ENCODE peak calls at places on chromosomes 4 and X, in ten cellular contexts. O is NB4, X is right lobe of liver, C is GM12892, H is gastrocnemius medialis, W is IMR-90, N is ovary, B is GM12891, R is heart left ventricle, L is esophagus squamous epithelium. E is an unnamed sample.

GRCh38 chr4:73684097-73684496 is 56.3 kb upstream of the CXCL8 start:
- DNase-seq in O (no peak), X (no peak), C (no peak), H (no peak), W (peak), N (no peak), B (no peak), R (no peak), L (no peak), E (no peak)

GRCh38 chr4:72326692-72327632 is 242.1 kb downstream of the ADAMTS3 start:
- DNase-seq in O (peak), X (no peak), C (no peak), H (no peak), W (peak), N (no peak), B (no peak), R (no peak), L (no peak), E (no peak)

GRCh38 chrX:103503853-103504207 is 15.5 kb downstream of the RAB40A start:
- DNase-seq in O (no peak), X (no peak), C (no peak), H (no peak), W (no peak), N (no peak), B (no peak), R (no peak), L (no peak), E (no peak)

GRCh38 chr4:138650917-138651564 is 364.5 kb upstream of the NOCT start:
- DNase-seq in O (peak), X (no peak), C (no peak), H (no peak), W (peak), N (no peak), B (no peak), R (peak), L (no peak), E (peak)

GRCh38 chr4:173346074-173346473 is 11.9 kb upstream of the HMGB2 start:
- DNase-seq in O (no peak), X (no peak), C (no peak), H (no peak), W (peak), N (no peak), B (no peak), R (no peak), L (no peak), E (no peak)

GRCh38 chr4:41748788-41749445 is 392 bp upstream of the PHOX2B start:
- DNase-seq in O (no peak), X (no peak), C (no peak), H (no peak), W (no peak), N (no peak), B (no peak), R (no peak), L (no peak), E (no peak)

GRCh38 chr4:151922306-151922705 is 161.5 kb upstream of the GATB start:
- DNase-seq in O (no peak), X (no peak), C (no peak), H (no peak), W (peak), N (no peak), B (no peak), R (no peak), L (no peak), E (no peak)

GRCh38 chr4:6172927-6173200 is 27.5 kb downstream of the JAKMIP1 start:
- DNase-seq in O (no peak), X (no peak), C (no peak), H (no peak), W (no peak), N (no peak), B (no peak), R (no peak), L (no peak), E (no peak)

GRCh38 chrX:22300130-22300529 is 27.4 kb downstream of the CBLL2 start:
- DNase-seq in O (peak), X (no peak), C (no peak), H (peak), W (peak), N (no peak), B (no peak), R (peak), L (no peak), E (peak)

GRCh38 chr4:67162692-67163091 is 382.6 kb downstream of the CENPC start:
- DNase-seq in O (no peak), X (no peak), C (no peak), H (no peak), W (no peak), N (no peak), B (no peak), R (no peak), L (no peak), E (no peak)

GRCh38 chr4:94244087-94244828 is 36.6 kb downstream of the SMARCAD1 start:
- DNase-seq in O (no peak), X (no peak), C (no peak), H (no peak), W (no peak), N (no peak), B (no peak), R (no peak), L (no peak), E (no peak)

GRCh38 chr4:143564472-143564871 is 51.0 kb downstream of the SMARCA5 start:
- DNase-seq in O (no peak), X (no peak), C (no peak), H (no peak), W (no peak), N (no peak), B (no peak), R (no peak), L (no peak), E (no peak)

GRCh38 chr4:137545461-137545861 is 13.2 kb upstream of the PCDH18 start:
- DNase-seq in O (no peak), X (no peak), C (no peak), H (no peak), W (peak), N (no peak), B (no peak), R (no peak), L (no peak), E (no peak)

GRCh38 chr4:1864076-1865008 is 6.9 kb upstream of the NSD2 start:
- DNase-seq in O (no peak), X (no peak), C (no peak), H (no peak), W (no peak), N (no peak), B (no peak), R (no peak), L (no peak), E (no peak)

GRCh38 chrX:40773809-40774208 is 38.5 kb upstream of the MED14 start:
- DNase-seq in O (no peak), X (no peak), C (no peak), H (no peak), W (peak), N (no peak), B (no peak), R (no peak), L (no peak), E (no peak)

GRCh38 chr4:86818845-86819244 is 30.3 kb downstream of the SLC10A6 start:
- DNase-seq in O (peak), X (no peak), C (no peak), H (no peak), W (no peak), N (no peak), B (no peak), R (no peak), L (no peak), E (no peak)

GRCh38 chrX:53156207-53156596 is 62.3 kb downstream of the KANTR start:
- DNase-seq in O (no peak), X (no peak), C (no peak), H (no peak), W (no peak), N (no peak), B (no peak), R (no peak), L (no peak), E (no peak)

GRCh38 chr4:1982124-1983052 is 26.4 kb downstream of the NELFA start:
- DNase-seq in O (no peak), X (no peak), C (no peak), H (no peak), W (no peak), N (no peak), B (no peak), R (no peak), L (no peak), E (no peak)

GRCh38 chrX:68697465-68698125 is 50.1 kb downstream of the STARD8 start:
- DNase-seq in O (no peak), X (no peak), C (no peak), H (no peak), W (no peak), N (no peak), B (no peak), R (no peak), L (no peak), E (no peak)

GRCh38 chr4:687975-688694 is 816 bp downstream of the SLC49A3 start:
- DNase-seq in O (no peak), X (peak), C (no peak), H (no peak), W (no peak), N (peak), B (no peak), R (no peak), L (no peak), E (no peak)

GRCh38 chrX:47200385-47201150 is 6.9 kb downstream of the UBA1 start:
- DNase-seq in O (no peak), X (no peak), C (no peak), H (peak), W (peak), N (no peak), B (no peak), R (no peak), L (no peak), E (no peak)

GRCh38 chr4:71472946-71473345 is 134.1 kb downstream of the SLC4A4 start:
- DNase-seq in O (no peak), X (no peak), C (no peak), H (no peak), W (peak), N (no peak), B (no peak), R (no peak), L (no peak), E (no peak)

GRCh38 chr4:2537011-2537830 is 774 bp downstream of the FAM193A start:
- DNase-seq in O (peak), X (peak), C (peak), H (peak), W (peak), N (peak), B (no peak), R (peak), L (no peak), E (peak)

GRCh38 chrX:19775830-19776498 is 111.4 kb downstream of the SH3KBP1 start:
- DNase-seq in O (peak), X (no peak), C (no peak), H (no peak), W (no peak), N (no peak), B (no peak), R (peak), L (no peak), E (no peak)

GRCh38 chrX:139965421-139965820 is at the start of gene CXorf66:
- DNase-seq in O (no peak), X (no peak), C (no peak), H (no peak), W (no peak), N (no peak), B (no peak), R (no peak), L (no peak), E (no peak)

GRCh38 chr4:726235-726787 is 20.7 kb downstream of the PCGF3 start:
- DNase-seq in O (peak), X (no peak), C (no peak), H (no peak), W (peak), N (no peak), B (no peak), R (no peak), L (no peak), E (no peak)

GRCh38 chr4:108619372-108620100 is 840 bp upstream of the RPL34 start:
- DNase-seq in O (no peak), X (no peak), C (no peak), H (no peak), W (no peak), N (no peak), B (no peak), R (no peak), L (no peak), E (no peak)

GRCh38 chrX:18549643-18550042 is 122.3 kb downstream of the RS1 start:
- DNase-seq in O (no peak), X (no peak), C (no peak), H (no peak), W (no peak), N (no peak), B (no peak), R (no peak), L (no peak), E (no peak)

GRCh38 chr4:16264798-16265197 is 38.5 kb upstream of the TAPT1 start:
- DNase-seq in O (peak), X (no peak), C (no peak), H (no peak), W (peak), N (no peak), B (no peak), R (no peak), L (no peak), E (no peak)

GRCh38 chr4:7054106-7054880 is 11.1 kb downstream of the TADA2B start:
- DNase-seq in O (no peak), X (no peak), C (no peak), H (no peak), W (no peak), N (no peak), B (no peak), R (no peak), L (no peak), E (no peak)

DNA sequence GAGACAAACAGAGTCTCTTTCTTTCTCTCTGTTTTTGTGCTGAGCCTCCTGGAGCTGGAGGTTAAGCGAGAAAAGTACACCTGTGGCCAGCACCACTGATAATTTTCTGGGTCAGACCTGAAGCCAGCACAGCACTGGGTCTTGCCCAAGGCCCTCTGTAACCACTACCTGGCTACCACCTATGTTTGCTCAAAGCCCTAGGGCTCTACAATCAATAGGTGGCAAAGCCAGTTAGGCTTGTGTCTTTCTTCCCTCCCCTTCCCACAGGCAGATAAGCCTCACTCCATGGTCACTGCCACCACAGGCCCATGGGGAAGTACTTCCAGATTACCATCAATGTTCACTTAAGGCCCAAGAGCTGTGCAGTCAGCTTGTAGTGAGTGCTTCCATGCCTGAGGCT is 35.2 kb upstream of the ARMCX4 start:
- DNase-seq in O (no peak), X (no peak), C (no peak), H (no peak), W (no peak), N (no peak), B (no peak), R (no peak), L (no peak), E (no peak)
- TF ChIP-seq POLR2A in O (no peak), X (no peak), C (no peak), H (no peak), W (no peak), N (no peak), B (no peak), R (no peak), L (no peak), E (no peak)

DNA sequence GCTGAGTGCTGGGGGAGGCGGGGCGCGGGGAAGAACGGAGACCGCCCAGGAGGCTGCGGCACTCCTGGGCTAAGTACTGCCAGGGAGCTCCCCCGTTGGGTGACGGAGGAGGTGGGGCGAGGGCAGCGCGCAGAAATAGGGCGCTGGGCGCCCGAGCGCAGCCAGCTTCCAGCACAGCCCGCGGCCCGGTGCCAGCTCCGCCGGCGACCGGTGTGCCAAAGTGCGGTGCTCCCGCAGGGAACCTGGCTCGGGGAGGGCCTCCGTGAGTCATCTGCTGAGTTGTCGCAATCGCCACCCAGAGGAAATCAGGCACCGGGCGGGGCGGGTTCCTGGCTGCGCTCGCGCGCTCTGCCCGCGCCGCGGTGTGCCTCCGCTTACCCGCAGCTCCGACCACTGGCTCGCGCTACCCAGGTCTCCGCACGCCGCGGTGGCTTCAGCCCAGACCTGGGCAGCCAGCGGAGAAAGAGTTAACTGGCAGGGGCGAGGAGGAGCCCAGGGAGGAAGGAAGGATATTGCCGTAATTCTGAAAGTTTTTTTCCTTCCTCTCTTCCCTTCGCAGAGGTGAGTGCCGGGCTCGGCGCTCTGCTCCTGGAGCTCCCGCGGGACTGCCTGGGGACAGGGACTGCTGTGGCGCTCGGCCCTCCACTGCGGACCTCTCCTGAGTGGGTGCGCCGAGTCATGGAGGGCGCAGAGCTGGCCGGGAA is at the start of gene GPAT3:
- DNase-seq in O (peak), X (peak), C (peak), H (peak), W (peak), N (peak), B (peak), R (peak), L (no peak), E (peak)
- TF ChIP-seq POLR2A in O (peak), X (peak), C (no peak), H (peak), W (no peak), N (peak), B (no peak), R (peak), L (no peak), E (no peak)

GRCh38 chr4:119026662-119027444 is 108.8 kb upstream of the MYOZ2 start:
- DNase-seq in O (peak), X (no peak), C (no peak), H (peak), W (no peak), N (no peak), B (no peak), R (no peak), L (no peak), E (no peak)
- TF ChIP-seq POLR2A in O (no peak), X (no peak), C (no peak), H (peak), W (no peak), N (no peak), B (no peak), R (no peak), L (no peak), E (no peak)

GRCh38 chr4:92252846-92253245 is 50.9 kb upstream of the GRID2 start:
- DNase-seq in O (no peak), X (no peak), C (no peak), H (no peak), W (no peak), N (no peak), B (no peak), R (no peak), L (no peak), E (no peak)
- TF ChIP-seq POLR2A in O (no peak), X (no peak), C (no peak), H (no peak), W (no peak), N (no peak), B (no peak), R (no peak), L (no peak), E (no peak)

DNA sequence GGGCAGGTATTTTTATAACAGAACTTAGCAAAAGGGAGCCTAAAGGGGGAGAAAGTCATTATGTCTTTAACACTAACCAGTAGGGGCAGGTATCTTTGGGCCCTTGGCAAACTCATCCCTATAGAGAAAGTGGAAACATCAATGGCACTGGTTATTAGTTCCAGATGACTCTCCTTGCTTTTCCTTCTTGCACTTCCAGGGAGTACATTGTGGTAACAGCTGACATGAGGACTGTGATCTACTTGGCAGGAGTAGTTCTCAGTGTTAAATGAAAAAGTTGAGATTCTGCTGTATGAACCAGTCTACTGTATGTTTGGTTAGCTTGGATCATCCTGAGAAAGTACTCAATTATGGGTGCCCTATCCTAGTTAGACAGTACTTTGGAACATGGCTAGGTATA is 93.6 kb downstream of the ATXN3L start:
- DNase-seq in O (no peak), X (no peak), C (no peak), H (no peak), W (no peak), N (no peak), B (no peak), R (no peak), L (no peak), E (no peak)
- TF ChIP-seq POLR2A in O (no peak), X (no peak), C (no peak), H (no peak), W (no peak), N (no peak), B (no peak), R (no peak), L (no peak), E (no peak)

GRCh38 chrX:7147431-7147977 is at the start of gene STS:
- DNase-seq in O (peak), X (peak), C (peak), H (no peak), W (peak), N (peak), B (no peak), R (peak), L (peak), E (no peak)
- TF ChIP-seq POLR2A in O (no peak), X (no peak), C (no peak), H (no peak), W (no peak), N (no peak), B (no peak), R (no peak), L (no peak), E (no peak)

E was measured in H54.